ENCODE peak calls at places on chromosomes 3 and 15, in four cellular contexts. B, X, F and Y are unnamed samples.

GRCh38 chr15:63353261-63353660 is 28.4 kb downstream of the CA12 start:
- ATAC-seq in F (no peak), B (no peak), X (no peak), Y (no peak)

GRCh38 chr15:100565591-100565990 is 36.4 kb downstream of the LINS1 start:
- ATAC-seq in F (no peak), X (no peak), B (no peak), Y (no peak)

GRCh38 chr3:138051946-138052802 is 42.2 kb downstream of the CLDN18 start:
- ATAC-seq in F (peak), B (peak), X (peak), Y (no peak)

GRCh38 chr15:48855501-48856440 is 22.2 kb upstream of the EID1 start:
- ATAC-seq in F (peak), B (peak), X (peak), Y (peak)

GRCh38 chr3:30332196-30333021 is 274.0 kb upstream of the TGFBR2 start:
- ATAC-seq in B (peak), X (no peak), F (peak), Y (no peak)

GRCh38 chr3:101255441-101255840 is 64.9 kb downstream of the IMPG2 start:
- ATAC-seq in X (no peak), B (no peak), F (no peak), Y (no peak)

GRCh38 chr3:100072328-100073048 is 41.8 kb downstream of the FILIP1L start:
- ATAC-seq in B (no peak), F (peak), X (no peak), Y (peak)

GRCh38 chr15:64586259-64586658 is 125.9 kb downstream of the ZNF609 start:
- ATAC-seq in B (no peak), X (no peak), F (no peak), Y (no peak)

GRCh38 chr3:57007513-57008415 is 52.7 kb upstream of the SPATA12 start:
- ATAC-seq in F (peak), X (peak), B (peak), Y (peak)

GRCh38 chr3:17195192-17195611 is 310.4 kb downstream of the PLCL2 start:
- ATAC-seq in X (no peak), F (peak), B (no peak), Y (no peak)

GRCh38 chr3:187242435-187242834 is 45.1 kb downstream of the RTP1 start:
- ATAC-seq in X (no peak), F (no peak), B (no peak), Y (no peak)

GRCh38 chr3:30616347-30617027 is 10.1 kb downstream of the TGFBR2 start:
- ATAC-seq in F (no peak), B (no peak), X (no peak), Y (no peak)

GRCh38 chr3:186732169-186732766 is 15.1 kb downstream of the KNG1 start:
- ATAC-seq in X (no peak), F (no peak), B (no peak), Y (no peak)

GRCh38 chr3:144324061-144324460 is 352.4 kb downstream of the DIPK2A start:
- ATAC-seq in B (no peak), X (no peak), F (no peak), Y (no peak)